ENCODE peak calls at places on chromosomes 3 and 15, in ten cellular contexts. R, G, M, I, S, Y, W, Q, B and U are unnamed samples.

GRCh38 chr3:155019576-155019975 is 60.5 kb upstream of the MME start:
- DNase-seq in R (no peak), G (no peak), M (no peak), I (peak; percentile 33), S (no peak), Y (no peak), W (no peak), Q (no peak), B (no peak), U (no peak)

GRCh38 chr15:70505971-70506887 is 257.1 kb downstream of the UACA start:
- DNase-seq in R (no peak), G (no peak), M (peak; percentile 44), I (no peak), S (no peak), Y (no peak), W (no peak), Q (no peak), B (no peak), U (peak; percentile 20)

GRCh38 chr15:39180494-39180930 is 400.4 kb upstream of the THBS1 start:
- DNase-seq in R (no peak), G (no peak), M (no peak), I (peak; percentile 94), S (peak; percentile 54), Y (no peak), W (no peak), Q (no peak), B (peak; percentile 75), U (peak; percentile 55)

GRCh38 chr15:67085818-67086649 is 20.6 kb downstream of the SMAD3 start:
- DNase-seq in R (peak; percentile 59), G (no peak), M (peak; percentile 76), I (peak; percentile 70), S (no peak), Y (no peak), W (peak; percentile 70), Q (peak; percentile 30), B (peak; percentile 85), U (peak; percentile 93)

GRCh38 chr3:52524752-52525661 is 8.7 kb downstream of the NT5DC2 start:
- DNase-seq in R (no peak), G (no peak), M (no peak), I (no peak), S (no peak), Y (no peak), W (no peak), Q (peak; percentile 42), B (no peak), U (no peak)

GRCh38 chr3:58495101-58495500 is 3.2 kb downstream of the KCTD6 start:
- DNase-seq in R (no peak), G (no peak), M (no peak), I (no peak), S (no peak), Y (no peak), W (no peak), Q (no peak), B (no peak), U (no peak)

GRCh38 chr3:100001083-100001482 is 113.2 kb downstream of the FILIP1L start:
- DNase-seq in R (no peak), G (no peak), M (no peak), I (no peak), S (no peak), Y (no peak), W (no peak), Q (no peak), B (no peak), U (no peak)

GRCh38 chr3:178341636-178342035 is 194.6 kb upstream of the KCNMB2 start:
- DNase-seq in R (no peak), G (no peak), M (no peak), I (no peak), S (no peak), Y (no peak), W (no peak), Q (no peak), B (no peak), U (no peak)

GRCh38 chr15:50797926-50798325 is 32.4 kb upstream of the SPPL2A start:
- DNase-seq in R (no peak), G (no peak), M (no peak), I (no peak), S (no peak), Y (no peak), W (no peak), Q (peak; percentile 31), B (no peak), U (no peak)

GRCh38 chr3:134258761-134259347 is 8.2 kb upstream of the RYK start:
- DNase-seq in R (no peak), G (no peak), M (no peak), I (no peak), S (no peak), Y (no peak), W (no peak), Q (no peak), B (no peak), U (no peak)

GRCh38 chr3:126208182-126208581 is 27.8 kb upstream of the ALDH1L1 start:
- DNase-seq in R (no peak), G (no peak), M (no peak), I (no peak), S (no peak), Y (no peak), W (no peak), Q (no peak), B (no peak), U (no peak)

GRCh38 chr3:72155391-72156064 is 370.6 kb upstream of the PROK2 start:
- DNase-seq in R (no peak), G (no peak), M (no peak), I (peak; percentile 98), S (peak; percentile 77), Y (no peak), W (peak; percentile 98), Q (peak; percentile 46), B (peak; percentile 99), U (peak; percentile 93)

GRCh38 chr3:171290680-171291079 is 169.5 kb downstream of the TNIK start:
- DNase-seq in R (no peak), G (no peak), M (no peak), I (no peak), S (no peak), Y (no peak), W (no peak), Q (no peak), B (no peak), U (no peak)

GRCh38 chr3:104896624-104897023 is 470.1 kb upstream of the ALCAM start:
- DNase-seq in R (no peak), G (no peak), M (no peak), I (no peak), S (no peak), Y (no peak), W (no peak), Q (no peak), B (no peak), U (no peak)

GRCh38 chr3:41854956-41855355 is 106.9 kb downstream of the ULK4 start:
- DNase-seq in R (no peak), G (no peak), M (no peak), I (no peak), S (no peak), Y (no peak), W (no peak), Q (no peak), B (no peak), U (no peak)

GRCh38 chr3:125594581-125595011 is 701 bp downstream of the OSBPL11 start:
- DNase-seq in R (no peak), G (no peak), M (peak; percentile 45), I (peak; percentile 2), S (no peak), Y (no peak), W (no peak), Q (peak; percentile 40), B (no peak), U (peak; percentile 29)